ENCODE peak calls at places on chromosomes 12 and 14, in six cellular contexts. M is HCT116, P is H1, Q is GM12878, F is K562, K is NT2/D1. O is an unnamed sample.

GRCh38 chr14:53399057-53399456 is 245.9 kb upstream of the DDHD1 start:
- DNase-seq in K (peak), P (peak), F (peak), Q (no peak), M (peak), O (no peak)

GRCh38 chr14:63512861-63513260 is 30.3 kb downstream of the PPP2R5E start:
- DNase-seq in M (no peak), P (no peak), K (no peak), F (no peak), Q (peak), O (no peak)

GRCh38 chr12:8667280-8667679 is 4.7 kb upstream of the MFAP5 start:
- DNase-seq in F (no peak), M (no peak), K (no peak), P (no peak), Q (no peak), O (no peak)

GRCh38 chr12:107096571-107096970 is 3.2 kb upstream of the CRY1 start:
- DNase-seq in P (no peak), Q (no peak), K (no peak), M (no peak), F (no peak), O (no peak)

GRCh38 chr12:116609715-116610114 is 50.5 kb downstream of the MAP1LC3B2 start:
- DNase-seq in F (peak), P (no peak), M (no peak), Q (no peak), K (no peak), O (no peak)

GRCh38 chr12:3797649-3798048 is 44.7 kb upstream of the CRACR2A start:
- DNase-seq in P (no peak), Q (no peak), F (no peak), K (no peak), M (no peak), O (no peak)

GRCh38 chr14:73208846-73209245 is 28.5 kb upstream of the PAPLN start:
- DNase-seq in K (no peak), P (no peak), F (no peak), Q (no peak), M (no peak), O (no peak)

GRCh38 chr14:104267895-104268294 is 129.5 kb downstream of the KIF26A start:
- DNase-seq in Q (no peak), M (no peak), K (no peak), P (no peak), F (no peak), O (no peak)

GRCh38 chr14:23546450-23547035 is 5.0 kb downstream of the ZFHX2 start:
- DNase-seq in F (no peak), M (no peak), Q (no peak), P (no peak), K (no peak), O (no peak)

GRCh38 chr12:91361864-91362263 is 179.2 kb upstream of the DCN start:
- DNase-seq in M (peak), P (no peak), F (peak), Q (no peak), K (peak), O (peak)

GRCh38 chr14:76786556-76786955 is 25.3 kb downstream of the VASH1 start:
- DNase-seq in F (no peak), K (no peak), M (no peak), P (no peak), Q (no peak), O (no peak)

GRCh38 chr14:106087855-106088254 is 561.5 kb downstream of the TMEM121 start:
- DNase-seq in Q (no peak), P (no peak), K (no peak), M (no peak), F (no peak), O (no peak)

GRCh38 chr14:23577004-23577681 is 1.4 kb downstream of the JPH4 start:
- DNase-seq in P (no peak), F (no peak), Q (no peak), K (no peak), M (no peak), O (no peak)

GRCh38 chr12:118330421-118331018 is 42.2 kb downstream of the TAOK3 start:
- DNase-seq in F (peak), P (no peak), Q (no peak), K (no peak), M (no peak), O (no peak)

GRCh38 chr12:120235369-120236123 is 30.0 kb downstream of the PXN start:
- DNase-seq in K (no peak), F (no peak), P (no peak), M (no peak), Q (no peak), O (no peak)

GRCh38 chr14:53542692-53543091 is 389.6 kb upstream of the DDHD1 start:
- DNase-seq in Q (no peak), P (no peak), F (no peak), K (no peak), M (no peak), O (peak)

GRCh38 chr14:74038015-74038859 is 19.1 kb downstream of the BBOF1 start:
- DNase-seq in P (no peak), M (no peak), F (peak), Q (no peak), K (peak), O (peak)

GRCh38 chr12:2924019-2924418 is 33.3 kb downstream of the TULP3 start:
- DNase-seq in M (no peak), K (no peak), P (no peak), Q (no peak), F (no peak), O (no peak)

GRCh38 chr14:36600431-36600830 is 18.0 kb upstream of the NKX2-8 start:
- DNase-seq in M (no peak), P (no peak), Q (no peak), K (no peak), F (no peak), O (no peak)

GRCh38 chr12:102849722-102850447 is 67.2 kb downstream of the PAH start:
- DNase-seq in M (no peak), Q (no peak), K (no peak), P (no peak), F (no peak), O (no peak)

GRCh38 chr12:48986720-48987291 is 8.7 kb downstream of the WNT1 start:
- DNase-seq in F (no peak), P (no peak), K (no peak), M (no peak), Q (no peak), O (no peak)

GRCh38 chr14:70052990-70053389 is 135.8 kb downstream of the SLC8A3 start:
- DNase-seq in Q (no peak), M (no peak), F (no peak), K (no peak), P (no peak), O (peak)

GRCh38 chr12:99281277-99281676 is 366.3 kb upstream of the GARIN6 start:
- DNase-seq in P (no peak), K (no peak), M (no peak), F (no peak), Q (no peak), O (no peak)

GRCh38 chr14:70894868-70895267 is 12.4 kb upstream of the PCNX1 start:
- DNase-seq in M (no peak), F (no peak), P (no peak), K (no peak), Q (no peak), O (peak)

GRCh38 chr12:990649-991349 is at the start of gene ERC1:
- DNase-seq in P (no peak), Q (no peak), M (peak), K (peak), F (peak), O (peak)

GRCh38 chr14:79638647-79639266 is 572.5 kb downstream of the DIO2 start:
- DNase-seq in P (no peak), K (no peak), Q (no peak), F (no peak), M (no peak), O (no peak)
- TF ChIP-seq ZNF274 in P (no peak), K (no peak), Q (no peak), F (no peak), M (no peak), O (no peak)

GRCh38 chr12:40314927-40315326 is 90.1 kb downstream of the LRRK2 start:
- DNase-seq in Q (no peak), F (no peak), K (no peak), M (no peak), P (no peak), O (no peak)
- TF ChIP-seq ZNF274 in Q (no peak), F (no peak), K (no peak), M (no peak), P (no peak), O (no peak)

GRCh38 chr12:47556631-47557030 is 149.2 kb downstream of the RPAP3 start:
- DNase-seq in K (no peak), F (no peak), M (no peak), Q (no peak), P (no peak), O (no peak)

GRCh38 chr12:47551426-47551851 is 154.4 kb downstream of the RPAP3 start:
- DNase-seq in F (no peak), P (no peak), Q (no peak), K (no peak), M (no peak), O (no peak)

GRCh38 chr12:47556219-47556618 is 149.6 kb downstream of the RPAP3 start:
- DNase-seq in Q (no peak), F (no peak), M (no peak), P (no peak), K (no peak), O (no peak)

GRCh38 chr12:47553266-47553665 is 152.6 kb downstream of the RPAP3 start:
- DNase-seq in Q (no peak), P (no peak), M (no peak), K (no peak), F (no peak), O (no peak)

DNA sequence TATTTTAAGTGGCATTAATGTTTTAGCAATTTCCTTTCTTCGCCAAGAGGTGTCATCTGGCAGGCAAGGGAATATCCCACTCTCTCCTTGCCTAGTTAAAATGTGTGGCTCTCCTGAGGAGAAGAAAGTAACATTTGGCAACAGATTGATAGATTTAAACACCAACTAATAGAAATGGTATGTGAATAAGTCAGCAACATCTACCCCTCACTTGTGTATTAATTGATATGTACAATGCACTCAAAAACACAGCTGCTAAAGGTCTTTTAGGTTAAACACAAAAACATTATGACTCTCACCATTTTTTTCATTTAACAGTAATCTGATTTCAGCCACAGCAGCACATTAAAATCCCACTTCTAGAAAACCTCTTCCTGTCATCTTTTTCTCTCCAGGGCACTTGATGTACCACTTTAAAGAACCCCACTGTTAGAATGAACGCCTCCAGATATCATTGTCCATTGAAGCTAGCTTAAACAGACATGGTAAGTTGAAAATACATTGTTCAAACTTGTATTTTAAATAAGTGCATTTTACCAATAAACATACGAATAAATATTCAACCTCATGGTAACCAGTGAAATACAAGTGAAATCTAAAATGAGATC is 151.7 kb downstream of the RPAP3 start:
- DNase-seq in P (no peak), Q (no peak), F (no peak), M (no peak), K (no peak), O (no peak)
- TF ChIP-seq ZNF274 in P (no peak), Q (no peak), F (no peak), M (no peak), K (no peak), O (no peak)

GRCh38 chr14:64879635-64880381 is at the start of gene SPTB:
- DNase-seq in F (peak), Q (no peak), M (no peak), K (no peak), P (no peak), O (no peak)
- TF ChIP-seq ZNF274 in F (no peak), Q (no peak), M (no peak), K (no peak), P (no peak), O (no peak)

DNA sequence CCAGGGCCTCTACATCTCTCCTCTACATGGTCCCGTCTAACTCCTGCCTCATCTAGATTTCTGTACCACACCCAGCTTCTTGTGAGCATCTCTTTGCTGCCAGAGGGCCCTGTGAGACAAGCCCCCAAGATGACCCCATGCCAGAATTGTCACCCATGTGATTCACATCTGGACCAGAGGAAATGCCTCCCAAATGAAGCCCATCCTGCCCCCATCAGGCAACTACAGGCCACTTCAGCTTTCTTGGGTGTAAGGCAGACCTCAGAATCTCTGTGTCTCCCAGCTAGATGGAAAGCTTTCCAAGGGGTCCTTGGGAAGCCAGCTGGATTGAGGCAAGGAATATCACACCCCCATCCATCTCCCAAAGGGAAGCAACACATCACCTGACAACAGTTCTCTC is 9.3 kb upstream of the OAS3 start:
- DNase-seq in K (no peak), P (no peak), F (no peak), Q (no peak), M (no peak), O (no peak)
- TF ChIP-seq ZNF274 in K (no peak), P (no peak), F (no peak), Q (no peak), M (no peak), O (no peak)

DNA sequence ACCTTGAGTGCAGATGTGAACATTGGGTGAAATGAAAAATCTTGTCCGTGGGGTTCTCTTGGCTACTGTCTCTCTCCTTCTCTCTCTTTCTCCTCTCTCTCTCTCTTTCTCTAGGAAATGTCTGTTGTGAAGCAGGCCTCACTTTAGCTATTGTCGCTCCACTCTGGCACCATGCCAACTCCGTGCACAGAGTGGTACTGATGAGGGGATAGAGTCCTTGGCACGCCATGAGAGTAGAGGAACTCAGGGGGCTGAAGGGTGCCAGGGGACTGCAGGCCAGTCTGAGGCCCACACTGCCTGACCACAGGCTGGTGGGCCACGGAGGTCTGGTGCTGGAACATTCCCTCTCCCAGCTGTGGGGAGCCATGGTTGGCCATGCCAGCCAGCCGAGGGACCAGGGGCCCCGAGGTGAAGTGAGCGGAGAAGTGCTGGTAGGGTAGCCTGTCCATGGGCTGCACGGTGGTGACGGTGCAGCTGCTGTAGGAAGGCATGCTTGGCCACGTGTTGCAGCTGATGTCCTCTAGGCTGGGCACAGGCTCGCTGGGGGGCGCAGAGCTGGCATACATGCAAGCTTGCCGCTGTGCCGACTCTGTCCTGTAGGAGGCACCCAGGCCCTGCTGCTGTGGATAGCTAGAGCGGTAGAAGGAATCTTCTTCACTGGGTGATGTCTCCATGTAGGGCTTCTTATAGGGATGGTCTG is 50.4 kb downstream of the TBX5 start:
- DNase-seq in K (no peak), F (no peak), P (no peak), M (peak), Q (no peak), O (peak)
- TF ChIP-seq ZNF274 in K (no peak), F (no peak), P (no peak), M (no peak), Q (no peak), O (no peak)

GRCh38 chr12:71441350-71441748 is 1.8 kb downstream of the LGR5 start:
- DNase-seq in Q (no peak), K (no peak), F (no peak), P (no peak), M (no peak), O (no peak)

GRCh38 chr12:71440393-71441349 is 1.1 kb downstream of the LGR5 start:
- DNase-seq in Q (no peak), P (no peak), F (no peak), K (no peak), M (no peak), O (peak)

GRCh38 chr12:71439613-71440392 is at the start of gene LGR5:
- DNase-seq in M (no peak), Q (no peak), K (peak), P (no peak), F (no peak), O (peak)

GRCh38 chr12:71441836-71442566 is 2.4 kb downstream of the LGR5 start:
- DNase-seq in F (no peak), Q (no peak), P (no peak), K (no peak), M (no peak), O (no peak)

GRCh38 chr12:71442567-71442931 is 3.0 kb downstream of the LGR5 start:
- DNase-seq in Q (no peak), K (no peak), M (no peak), F (no peak), P (no peak), O (no peak)
- TF ChIP-seq ZNF274 in Q (no peak), K (no peak), M (no peak), F (no peak), P (no peak), O (no peak)

GRCh38 chr14:25103820-25104219 is 53.9 kb upstream of the STXBP6 start:
- DNase-seq in K (no peak), F (no peak), M (no peak), Q (no peak), P (no peak), O (no peak)
- TF ChIP-seq ZNF274 in K (no peak), F (no peak), M (no peak), Q (no peak), P (no peak), O (no peak)

O was measured in HepG2.